ENCODE peak calls at places on chromosome 20, in seven cellular contexts. V, J, F, A, S, M and U are unnamed samples.

GRCh38 chr20:50303573-50304500 is 113.2 kb downstream of the CEBPB start:
- DNase-seq in S (peak; percentile 77), F (no peak), M (no peak), V (peak; percentile 77), A (no peak), J (no peak), U (peak; percentile 86)

GRCh38 chr20:5393218-5393870 is 76.6 kb upstream of the PROKR2 start:
- DNase-seq in S (no peak), M (no peak), A (no peak), V (no peak), F (peak; percentile 77), J (no peak), U (no peak)

GRCh38 chr20:9071976-9072726 is 3.3 kb downstream of the PLCB4 start:
- DNase-seq in A (no peak), J (no peak), V (peak; percentile 31), M (no peak), F (no peak), S (no peak), U (no peak)

GRCh38 chr20:4844766-4845465 is 123.2 kb downstream of the PRND start:
- DNase-seq in F (no peak), A (no peak), V (no peak), J (no peak), S (no peak), M (no peak), U (no peak)

GRCh38 chr20:62117362-62117646 is 5.0 kb upstream of the LSM14B start:
- DNase-seq in F (no peak), S (no peak), J (no peak), V (peak; percentile 5), M (no peak), A (no peak), U (no peak)

GRCh38 chr20:62404761-62405107 is 2.4 kb downstream of the CABLES2 start:
- DNase-seq in S (no peak), V (no peak), J (no peak), A (no peak), M (no peak), F (no peak), U (no peak)

GRCh38 chr20:50756447-50756846 is 25.1 kb downstream of the PARD6B start:
- DNase-seq in A (no peak), V (no peak), J (no peak), M (no peak), S (no peak), F (no peak), U (no peak)

GRCh38 chr20:56630086-56630493 is 984 bp downstream of the TFAP2C start:
- DNase-seq in A (no peak), J (no peak), F (peak; percentile 91), S (peak; percentile 85), V (peak; percentile 89), M (no peak), U (peak; percentile 84)

GRCh38 chr20:41386502-41387427 is 20.1 kb upstream of the EMILIN3 start:
- DNase-seq in J (no peak), A (no peak), S (no peak), M (no peak), V (peak; percentile 53), F (no peak), U (no peak)

GRCh38 chr20:775679-776135 is 7.4 kb upstream of the SLC52A3 start:
- DNase-seq in V (no peak), M (no peak), A (no peak), F (no peak), S (no peak), J (no peak), U (peak; percentile 75)

GRCh38 chr20:58416832-58417231 is 27.8 kb downstream of the VAPB start:
- DNase-seq in S (no peak), M (no peak), F (no peak), V (no peak), A (no peak), J (no peak), U (no peak)

GRCh38 chr20:46375771-46376170 is 30.6 kb downstream of the ELMO2 start:
- DNase-seq in M (no peak), V (peak; percentile 19), F (no peak), S (no peak), A (no peak), J (no peak), U (no peak)

GRCh38 chr20:32465092-32465900 is 107.2 kb downstream of the ASXL1 start:
- DNase-seq in J (no peak), S (peak; percentile 77), V (peak; percentile 85), A (no peak), F (no peak), M (no peak), U (peak; percentile 97)

GRCh38 chr20:45617591-45617990 is 11.9 kb upstream of the WFDC10A start:
- DNase-seq in V (no peak), F (no peak), J (no peak), S (no peak), M (no peak), A (no peak), U (no peak)

GRCh38 chr20:63409834-63410435 is 48.8 kb upstream of the CHRNA4 start:
- DNase-seq in J (no peak), V (no peak), F (no peak), A (no peak), S (no peak), M (no peak), U (no peak)